ENCODE peak calls at places on chromosomes 11 and 22, in five cellular contexts. B, I, U, H and L are unnamed samples.

GRCh38 chr11:85464283-85464682 is 162.9 kb downstream of the DLG2 start:
- DNase-seq in U (no peak), B (no peak), I (no peak), H (no peak), L (no peak)

GRCh38 chr11:96969251-96969650 is 579.4 kb downstream of the JRKL start:
- DNase-seq in B (no peak), U (no peak), H (no peak), I (no peak), L (no peak)

GRCh38 chr22:35539910-35540599 is 576 bp upstream of the RASD2 start:
- DNase-seq in I (peak), B (peak), H (peak), U (peak), L (peak)

GRCh38 chr11:8863838-8864237 is 47.2 kb upstream of the AKIP1 start:
- DNase-seq in H (no peak), U (no peak), B (peak), I (no peak), L (no peak)

GRCh38 chr22:23626286-23626975 is 5.7 kb downstream of the DRICH1 start:
- DNase-seq in H (no peak), B (no peak), I (no peak), U (no peak), L (no peak)

GRCh38 chr11:75592699-75593098 is 30.6 kb downstream of the SERPINH1 start:
- DNase-seq in B (no peak), U (no peak), H (no peak), I (no peak), L (no peak)

GRCh38 chr22:30351226-30351625 is 5.5 kb downstream of the SF3A1 start:
- DNase-seq in U (no peak), I (no peak), H (no peak), B (peak), L (no peak)

GRCh38 chr11:10566257-10566956 is 2.1 kb downstream of the LYVE1 start:
- DNase-seq in U (no peak), H (no peak), B (no peak), I (no peak), L (no peak)

GRCh38 chr11:69683764-69684333 is 8.7 kb upstream of the LTO1 start:
- DNase-seq in B (no peak), U (no peak), I (no peak), H (no peak), L (no peak)

GRCh38 chr11:102386376-102386775 is 39.4 kb downstream of the BIRC2 start:
- DNase-seq in H (no peak), B (no peak), I (no peak), U (no peak), L (no peak)

GRCh38 chr22:28222976-28223375 is 303.9 kb upstream of the PITPNB start:
- DNase-seq in H (no peak), U (no peak), I (no peak), B (peak), L (no peak)

GRCh38 chr11:108561535-108561991 is 32.0 kb downstream of the EXPH5 start:
- DNase-seq in U (no peak), I (no peak), H (no peak), B (peak), L (no peak)

GRCh38 chr22:35705141-35705540 is 12.5 kb upstream of the APOL5 start:
- DNase-seq in I (no peak), U (no peak), H (no peak), B (peak), L (no peak)

GRCh38 chr11:69444381-69445130 is 36.9 kb upstream of the LINC01488 start:
- DNase-seq in B (peak), I (no peak), U (no peak), H (peak), L (peak)

GRCh38 chr22:20405291-20405930 is 11.5 kb downstream of the ZNF74 start:
- DNase-seq in U (no peak), I (no peak), B (no peak), H (no peak), L (no peak)

GRCh38 chr11:26025680-26026079 is 306.2 kb upstream of the ANO3 start:
- DNase-seq in U (no peak), I (no peak), B (no peak), H (no peak), L (no peak)

GRCh38 chr11:61911701-61912529 is 5.5 kb downstream of the RAB3IL1 start:
- DNase-seq in I (no peak), B (no peak), H (peak), U (no peak), L (no peak)

GRCh38 chr11:46860218-46860617 is 14.1 kb upstream of the CKAP5 start:
- DNase-seq in U (no peak), I (no peak), H (no peak), B (no peak), L (no peak)

GRCh38 chr22:37802310-37803194 is 5.2 kb upstream of the GCAT start:
- DNase-seq in H (peak), B (peak), U (no peak), I (no peak), L (peak)

GRCh38 chr22:43886231-43886630 is 5.6 kb downstream of the PNPLA5 start:
- DNase-seq in B (no peak), U (no peak), I (no peak), H (no peak), L (no peak)

GRCh38 chr11:74090701-74091100 is 80.1 kb downstream of the C2CD3 start:
- DNase-seq in I (no peak), H (no peak), U (no peak), B (no peak), L (no peak)
- TF ChIP-seq CTCF in I (no peak), H (no peak), U (no peak), B (peak), L (peak)

GRCh38 chr11:33832676-33833075 is 58.4 kb upstream of the FBXO3 start:
- DNase-seq in I (no peak), H (no peak), B (no peak), U (no peak), L (no peak)

GRCh38 chr11:33829430-33830141 is 55.3 kb upstream of the FBXO3 start:
- DNase-seq in B (peak), H (no peak), U (no peak), I (peak), L (peak)

GRCh38 chr11:33830903-33831648 is 56.8 kb upstream of the FBXO3 start:
- DNase-seq in B (no peak), H (no peak), I (no peak), U (no peak), L (no peak)

GRCh38 chr11:33835143-33835878 is 56.6 kb downstream of the LMO2 start:
- DNase-seq in I (no peak), B (peak), H (no peak), U (no peak), L (no peak)
- TF ChIP-seq CTCF in I (peak), B (peak), H (peak), U (no peak), L (no peak)

DNA sequence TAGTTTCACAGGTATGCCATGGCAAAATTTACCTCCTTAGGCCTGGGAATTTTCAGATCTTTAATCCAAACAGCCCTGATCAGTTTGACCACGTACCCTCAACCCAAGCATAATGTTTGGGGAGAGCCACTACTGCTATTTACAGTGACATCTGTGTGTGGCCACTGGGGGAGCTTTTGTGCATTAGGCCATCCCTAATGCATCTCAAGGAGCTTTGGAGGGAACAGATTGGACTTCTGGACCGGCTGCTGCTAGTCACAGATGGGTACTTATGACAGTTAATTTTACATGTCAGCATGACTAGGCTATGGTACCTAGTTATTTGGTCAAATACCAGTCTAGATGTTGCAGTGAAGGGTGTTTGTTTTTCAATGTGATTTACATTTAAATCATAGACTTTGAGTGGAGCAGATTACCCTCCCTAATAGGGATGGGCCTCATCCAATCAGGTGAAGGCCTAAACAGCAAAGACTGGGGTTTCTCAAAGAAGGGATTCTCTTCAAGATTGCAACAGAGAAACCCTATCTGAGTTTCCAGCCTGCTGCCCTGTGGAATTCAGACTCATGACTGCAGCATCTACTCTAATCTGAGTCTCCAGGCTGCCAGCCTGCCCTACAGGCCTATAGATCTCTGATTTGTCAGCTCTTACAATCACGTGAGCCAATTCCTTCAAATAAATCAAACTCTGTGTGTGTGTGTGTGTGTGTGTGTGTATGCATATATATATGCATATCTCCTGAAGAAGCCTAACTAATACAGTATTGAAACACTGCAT is 37.9 kb upstream of the GALNT18 start:
- DNase-seq in I (no peak), H (no peak), U (no peak), B (no peak), L (no peak)
- TF ChIP-seq CTCF in I (no peak), H (peak), U (no peak), B (no peak), L (no peak)

GRCh38 chr11:66268953-66269906 is 791 bp downstream of the RAB1B start:
- DNase-seq in U (no peak), I (no peak), B (peak), H (no peak), L (peak)
- TF ChIP-seq CTCF in U (no peak), I (no peak), B (peak), H (no peak), L (peak)

GRCh38 chr11:22192289-22192641 is 620 bp upstream of the ANO5 start:
- DNase-seq in H (no peak), B (no peak), I (no peak), U (no peak), L (peak)

GRCh38 chr11:22193348-22194051 is 615 bp downstream of the ANO5 start:
- DNase-seq in B (no peak), I (no peak), H (peak), U (no peak), L (peak)

GRCh38 chr11:22192642-22193347 is at the start of gene ANO5:
- DNase-seq in U (no peak), H (peak), I (no peak), B (no peak), L (peak)

GRCh38 chr11:22197139-22197893 is 4.4 kb downstream of the ANO5 start:
- DNase-seq in H (no peak), I (no peak), B (no peak), U (no peak), L (no peak)

GRCh38 chr11:22194907-22195306 is 2.0 kb downstream of the ANO5 start:
- DNase-seq in B (no peak), U (no peak), I (no peak), H (no peak), L (no peak)
- TF ChIP-seq CTCF in B (no peak), U (no peak), I (no peak), H (no peak), L (peak)

DNA sequence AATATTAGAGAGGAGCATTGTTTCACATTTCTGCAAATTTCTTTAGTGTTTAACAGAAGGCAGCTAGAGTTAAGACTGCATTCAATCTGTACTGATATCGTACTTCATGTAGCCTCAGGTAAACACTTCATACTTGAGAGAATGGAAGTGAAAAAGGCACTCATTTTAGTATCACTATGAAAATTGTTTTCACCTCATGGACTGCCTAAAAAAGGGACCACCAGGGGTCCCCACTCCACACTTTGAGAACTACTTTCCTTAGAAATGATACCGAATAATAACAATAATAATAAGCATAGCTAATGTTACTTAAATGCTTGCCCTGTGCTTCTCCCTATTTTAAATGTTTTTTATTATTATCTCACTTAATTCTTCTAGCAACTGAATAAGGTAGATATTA is 95.1 kb downstream of the BLID start:
- DNase-seq in H (no peak), B (no peak), I (no peak), U (no peak), L (no peak)
- TF ChIP-seq CTCF in H (no peak), B (peak), I (no peak), U (no peak), L (peak)

GRCh38 chr22:32541481-32541880 is 66.9 kb downstream of the FBXO7 start:
- DNase-seq in U (no peak), H (no peak), I (no peak), B (no peak), L (no peak)

GRCh38 chr22:32539631-32540449 is 65.2 kb downstream of the FBXO7 start:
- DNase-seq in I (no peak), B (no peak), U (no peak), H (no peak), L (no peak)

GRCh38 chr22:32536352-32536751 is 61.7 kb downstream of the FBXO7 start:
- DNase-seq in H (no peak), U (no peak), I (no peak), B (no peak), L (no peak)

GRCh38 chr22:32535531-32536190 is 61.0 kb downstream of the FBXO7 start:
- DNase-seq in B (no peak), H (no peak), U (no peak), I (no peak), L (no peak)

DNA sequence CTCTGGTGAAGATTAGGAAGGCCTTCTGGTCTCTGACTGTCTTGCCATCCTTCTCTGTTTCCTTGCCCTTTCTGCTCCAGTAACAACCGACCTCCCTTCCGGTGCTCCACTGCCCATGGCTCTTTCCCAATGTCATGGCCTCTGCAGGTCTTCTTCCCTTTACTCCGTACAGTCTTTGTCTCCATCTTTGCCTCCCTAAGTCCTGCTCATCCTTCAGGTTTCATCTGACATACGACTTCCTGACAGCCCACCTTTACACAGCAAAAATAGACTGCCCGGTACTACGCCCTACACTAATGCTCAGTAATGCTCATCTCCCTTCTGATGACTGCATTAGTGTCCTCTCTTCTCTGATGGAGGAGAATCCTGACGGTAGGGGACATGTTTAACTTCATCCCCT is 63.9 kb downstream of the FBXO7 start:
- DNase-seq in B (no peak), I (no peak), U (no peak), H (no peak), L (no peak)
- TF ChIP-seq CTCF in B (no peak), I (no peak), U (no peak), H (no peak), L (no peak)

DNA sequence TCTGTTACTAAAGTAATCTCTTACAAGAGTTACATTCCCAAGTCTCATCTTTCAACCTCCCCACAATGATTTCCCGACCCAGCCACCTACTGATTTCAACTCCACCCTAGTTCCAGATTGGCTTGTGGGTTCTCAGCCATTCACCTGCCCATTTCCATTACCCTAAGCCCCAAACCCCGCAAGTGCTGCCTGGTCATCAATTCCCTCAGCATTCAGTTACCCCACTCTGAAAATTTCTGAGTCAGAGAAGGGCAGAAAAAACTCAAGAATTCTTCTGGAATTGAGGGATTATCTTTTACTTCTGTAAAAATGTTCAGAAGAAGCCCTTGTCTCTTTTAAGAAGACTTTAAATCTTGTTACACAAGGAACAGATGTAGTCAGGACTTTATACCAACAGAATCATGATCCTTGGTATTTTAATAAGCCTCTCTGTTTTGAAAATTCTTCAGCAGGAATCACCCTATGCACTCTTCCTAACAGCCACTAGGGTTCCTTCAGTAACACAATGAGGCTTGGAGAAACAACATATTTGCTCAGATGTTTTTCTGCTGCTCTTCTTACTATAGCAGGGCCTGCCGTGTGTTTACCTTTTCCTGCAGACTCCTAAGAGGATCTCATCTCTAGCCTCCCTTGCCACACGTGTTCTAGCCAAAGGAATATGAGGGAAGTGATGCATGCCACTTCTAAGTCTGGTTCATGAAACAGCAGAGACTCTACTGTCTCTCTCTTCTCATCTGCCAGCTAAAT is 29.2 kb upstream of the PAMR1 start:
- DNase-seq in U (no peak), I (no peak), H (no peak), B (peak), L (no peak)
- TF ChIP-seq CTCF in U (no peak), I (no peak), H (no peak), B (peak), L (peak)